ENCODE peak calls at places on chromosomes 6 and 20, in eight cellular contexts. G, K, L, W, B, E, Z and T are unnamed samples.

GRCh38 chr6:81241717-81242116 is 510.8 kb downstream of the TENT5A start:
- DNase-seq in G (no peak), K (no peak), L (no peak), W (no peak), B (peak; percentile 27), E (no peak), Z (peak; percentile 70), T (no peak)

GRCh38 chr6:34020278-34020677 is 125.6 kb downstream of the GRM4 start:
- DNase-seq in G (no peak), K (no peak), L (no peak), W (no peak), B (no peak), E (no peak), Z (no peak), T (no peak)

GRCh38 chr20:62236997-62237771 is 1.1 kb upstream of the OSBPL2 start:
- DNase-seq in G (no peak), K (no peak), L (no peak), W (no peak), B (no peak), E (no peak), Z (no peak), T (no peak)

GRCh38 chr6:153960741-153961140 is 78.3 kb upstream of the OPRM1 start:
- DNase-seq in G (no peak), K (no peak), L (no peak), W (no peak), B (no peak), E (no peak), Z (no peak), T (no peak)

GRCh38 chr6:87393026-87393622 is 14.6 kb upstream of the CFAP206 start:
- DNase-seq in G (peak; percentile 20), K (no peak), L (no peak), W (peak; percentile 20), B (peak; percentile 62), E (peak; percentile 57), Z (peak; percentile 85), T (no peak)

GRCh38 chr20:41086402-41087324 is 50.7 kb upstream of the PLCG1 start:
- DNase-seq in G (no peak), K (no peak), L (no peak), W (no peak), B (no peak), E (no peak), Z (peak; percentile 32), T (no peak)

GRCh38 chr20:32354592-32355416 is 3.3 kb upstream of the ASXL1 start:
- DNase-seq in G (no peak), K (no peak), L (no peak), W (no peak), B (no peak), E (no peak), Z (peak; percentile 58), T (no peak)

GRCh38 chr6:11645016-11645415 is 107.5 kb downstream of the TMEM170B start:
- DNase-seq in G (no peak), K (no peak), L (no peak), W (no peak), B (no peak), E (no peak), Z (peak; percentile 28), T (no peak)

GRCh38 chr6:5759571-5759970 is 247.2 kb downstream of the NRN1 start:
- DNase-seq in G (no peak), K (no peak), L (no peak), W (no peak), B (no peak), E (no peak), Z (no peak), T (no peak)

GRCh38 chr20:35200255-35200654 is 26.2 kb upstream of the MMP24 start:
- DNase-seq in G (no peak), K (no peak), L (no peak), W (peak; percentile 28), B (no peak), E (no peak), Z (no peak), T (peak; percentile 28)

GRCh38 chr20:1362484-1362883 is 30.4 kb downstream of the FKBP1A start:
- DNase-seq in G (no peak), K (no peak), L (no peak), W (no peak), B (no peak), E (no peak), Z (no peak), T (no peak)

DNA sequence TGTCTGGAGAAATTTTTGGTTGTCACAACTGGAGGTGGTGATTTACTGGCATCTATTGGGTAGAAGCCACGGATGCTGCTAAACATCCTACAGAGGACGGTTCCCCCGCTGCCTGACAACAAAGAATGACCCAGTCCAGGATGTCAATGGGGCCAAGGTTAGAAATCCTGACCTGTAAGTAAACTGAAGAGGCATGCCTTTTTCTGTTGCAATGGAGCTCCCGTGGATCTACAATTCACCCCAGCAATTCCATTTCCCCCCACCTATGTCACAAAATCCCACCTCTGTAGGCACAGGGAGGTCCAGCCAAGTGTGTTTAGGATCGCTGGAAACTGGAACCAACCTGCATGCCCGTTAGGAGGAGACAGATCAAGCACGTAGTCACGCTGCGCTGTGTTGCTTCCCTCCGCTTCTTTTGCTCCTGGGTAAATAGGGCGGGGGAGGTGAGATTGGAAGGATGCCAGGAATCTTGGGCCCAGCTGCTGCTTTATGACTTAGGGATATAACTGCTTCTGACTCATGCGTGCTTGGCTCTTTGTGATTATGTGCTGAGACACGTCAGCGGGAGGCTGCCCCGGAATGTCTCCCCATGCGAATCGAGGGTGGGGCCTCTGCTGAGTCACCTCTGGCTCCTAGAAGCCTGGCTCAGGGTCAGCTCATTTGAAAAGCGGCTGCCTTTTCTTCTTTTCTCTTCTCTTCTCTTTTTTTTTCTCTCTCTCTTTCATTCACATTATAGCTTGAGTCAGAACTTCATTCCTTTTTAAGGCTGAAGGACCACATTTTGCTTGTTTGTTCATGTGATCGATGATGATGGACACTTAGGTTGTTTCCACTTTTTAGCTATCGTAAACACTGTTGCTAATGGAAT is 12.4 kb upstream of the PEDS1 start:
- DNase-seq in G (peak; percentile 96), K (peak; percentile 97), L (peak; percentile 97), W (peak; percentile 99), B (peak; percentile 100), E (peak; percentile 27), Z (peak; percentile 99), T (peak; percentile 100)
- H3K4me3 ChIP-seq in G (peak overlapping the region; percentile 38), K (peak overlapping the region; percentile 54), L (peak overlapping the region; percentile 55), W (peak overlapping the region; percentile 46), B (peak overlapping the region; percentile 54), E (peak overlapping the region; percentile 20), Z (peak overlapping the region; percentile 8), T (peak overlapping the region; percentile 32)

GRCh38 chr20:15976047-15976731 is 597.1 kb downstream of the KIF16B start:
- DNase-seq in G (no peak), K (no peak), L (no peak), W (no peak), B (no peak), E (no peak), Z (no peak), T (no peak)

GRCh38 chr20:15977758-15978157 is 595.5 kb downstream of the KIF16B start:
- DNase-seq in G (no peak), K (no peak), L (no peak), W (no peak), B (no peak), E (no peak), Z (no peak), T (no peak)

GRCh38 chr20:15977026-15977425 is 596.2 kb downstream of the KIF16B start:
- DNase-seq in G (no peak), K (no peak), L (no peak), W (no peak), B (no peak), E (no peak), Z (no peak), T (no peak)
- H3K4me3 ChIP-seq in G (no peak overlapping the region), K (no peak overlapping the region), L (no peak overlapping the region), W (no peak overlapping the region), B (no peak overlapping the region), E (no peak overlapping the region), Z (no peak overlapping the region), T (no peak overlapping the region)

DNA sequence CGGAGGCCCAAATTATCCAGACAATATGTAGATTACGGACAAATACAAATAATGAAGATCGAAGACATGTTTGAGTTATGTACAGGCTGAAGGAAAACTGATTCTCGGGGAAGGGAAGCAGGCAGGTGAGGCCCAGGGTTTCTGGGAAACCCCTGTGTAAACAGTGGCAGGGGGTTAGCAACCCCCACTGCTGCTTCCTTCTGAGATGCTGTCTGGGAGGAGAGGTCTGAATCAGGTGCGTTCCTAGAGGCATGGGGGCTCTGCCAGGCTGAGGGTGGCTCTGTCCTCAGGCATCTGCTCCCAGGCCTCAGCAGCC is 7.2 kb upstream of the MDGA1 start:
- DNase-seq in G (no peak), K (no peak), L (no peak), W (no peak), B (no peak), E (no peak), Z (no peak), T (no peak)
- H3K4me3 ChIP-seq in G (peak overlapping the region; percentile 59), K (peak overlapping the region; percentile 59), L (peak overlapping the region; percentile 63), W (peak overlapping the region; percentile 48), B (no peak overlapping the region), E (peak overlapping the region; percentile 38), Z (no peak overlapping the region), T (peak overlapping the region; percentile 37)

GRCh38 chr6:36662380-36662779 is 16.1 kb upstream of the CDKN1A start:
- DNase-seq in G (no peak), K (no peak), L (no peak), W (no peak), B (no peak), E (peak; percentile 34), Z (no peak), T (no peak)

GRCh38 chr6:36660771-36661471 is 17.6 kb upstream of the CDKN1A start:
- DNase-seq in G (peak; percentile 66), K (peak; percentile 65), L (no peak), W (no peak), B (no peak), E (no peak), Z (peak; percentile 57), T (no peak)

GRCh38 chr6:36662827-36663256 is 15.7 kb upstream of the CDKN1A start:
- DNase-seq in G (no peak), K (peak; percentile 25), L (no peak), W (no peak), B (no peak), E (peak; percentile 26), Z (no peak), T (no peak)

GRCh38 chr6:36665180-36665579 is 13.3 kb upstream of the CDKN1A start:
- DNase-seq in G (no peak), K (no peak), L (no peak), W (no peak), B (no peak), E (no peak), Z (no peak), T (no peak)

DNA sequence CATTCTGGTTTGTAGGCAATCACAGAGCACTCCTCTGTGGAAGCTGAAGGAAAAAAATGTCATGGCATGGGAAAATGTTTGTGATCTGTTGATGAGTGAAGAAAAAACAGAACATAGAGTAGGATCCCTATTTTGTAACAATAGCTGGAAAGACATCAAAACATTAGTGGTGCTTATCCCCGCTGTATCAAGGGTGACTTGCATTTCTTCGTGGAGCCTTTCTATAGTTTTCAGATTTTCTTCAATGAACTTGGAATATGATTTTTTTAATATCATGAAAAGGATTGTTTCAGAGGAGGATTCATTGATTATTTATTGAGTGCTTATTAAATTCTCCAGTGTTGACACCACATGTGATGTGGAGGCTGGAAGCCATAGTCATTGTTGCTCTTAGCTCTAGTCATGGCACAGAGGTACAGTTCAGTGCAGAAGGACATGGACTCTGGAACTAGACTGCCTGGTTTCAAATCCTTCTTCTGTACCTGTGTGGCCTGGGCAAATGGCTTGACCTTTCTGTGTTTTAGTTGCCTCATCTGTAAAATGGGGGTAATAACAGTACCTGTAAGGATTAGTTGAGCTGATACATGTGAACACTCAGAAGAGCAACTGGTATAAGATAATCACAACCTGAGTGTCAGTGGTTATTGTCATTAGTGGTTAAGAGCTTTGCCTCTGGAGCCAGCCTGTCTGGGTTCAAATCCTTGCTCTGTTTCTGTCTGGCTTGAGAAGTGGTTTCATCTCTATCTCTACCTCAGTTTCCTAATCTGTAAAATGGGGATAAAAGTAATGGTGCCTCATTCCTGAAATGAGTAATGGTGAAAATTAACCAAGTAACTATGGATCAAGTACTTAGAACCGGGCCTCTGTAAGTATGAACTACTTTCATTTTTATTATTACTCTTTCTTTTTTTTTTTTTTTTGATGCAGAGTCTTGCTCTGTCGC is 14.7 kb upstream of the CDKN1A start:
- DNase-seq in G (no peak), K (no peak), L (no peak), W (no peak), B (no peak), E (no peak), Z (no peak), T (no peak)
- H3K4me3 ChIP-seq in G (no peak overlapping the region), K (no peak overlapping the region), L (no peak overlapping the region), W (no peak overlapping the region), B (no peak overlapping the region), E (no peak overlapping the region), Z (no peak overlapping the region), T (no peak overlapping the region)